ENCODE peak calls at places on chromosomes 3 and 15, in four cellular contexts. F, K, C and Z are unnamed samples.

GRCh38 chr15:63820210-63820609 is 13.5 kb downstream of the HERC1 start:
- DNase-seq in C (no peak), K (no peak), F (no peak), Z (no peak)

GRCh38 chr3:142976621-142977398 is 13.3 kb upstream of the PAQR9 start:
- DNase-seq in K (peak), C (no peak), F (peak), Z (no peak)

GRCh38 chr15:75153084-75153483 is 48.6 kb upstream of the C15orf39 start:
- DNase-seq in C (no peak), K (no peak), F (peak), Z (no peak)

GRCh38 chr3:187243933-187244564 is 46.8 kb downstream of the RTP1 start:
- DNase-seq in K (no peak), F (peak), C (no peak), Z (no peak)

GRCh38 chr15:92462771-92463170 is 69.1 kb downstream of the ST8SIA2 start:
- DNase-seq in F (no peak), C (no peak), K (no peak), Z (no peak)

GRCh38 chr15:61992518-61992917 is 67.7 kb downstream of the VPS13C start:
- DNase-seq in C (no peak), K (no peak), F (no peak), Z (no peak)

GRCh38 chr15:74790080-74790916 is 8.4 kb downstream of the CSK start:
- DNase-seq in F (peak), C (no peak), K (peak), Z (no peak)

GRCh38 chr3:160473978-160474377 is 24.4 kb upstream of the TRIM59 start:
- DNase-seq in C (no peak), F (peak), K (no peak), Z (no peak)

GRCh38 chr15:89121414-89121813 is 33.2 kb downstream of the ABHD2 start:
- DNase-seq in F (no peak), K (peak), C (no peak), Z (no peak)

GRCh38 chr15:91787198-91787597 is 66.3 kb upstream of the SLCO3A1 start:
- DNase-seq in F (no peak), K (no peak), C (no peak), Z (no peak)

GRCh38 chr3:141114816-141115458 is 63.8 kb downstream of the SPSB4 start:
- DNase-seq in C (no peak), F (no peak), K (no peak), Z (no peak)

GRCh38 chr3:139906441-139906840 is 28.5 kb upstream of the CLSTN2 start:
- DNase-seq in F (peak), C (no peak), K (no peak), Z (no peak)

GRCh38 chr15:78004919-78005634 is 72.4 kb downstream of the TBC1D2B start:
- DNase-seq in C (no peak), F (peak), K (peak), Z (no peak)

GRCh38 chr3:14142567-14143270 is 17.9 kb downstream of the TMEM43 start:
- DNase-seq in C (no peak), F (no peak), K (no peak), Z (no peak)

GRCh38 chr3:149717391-149718056 is 34.8 kb downstream of the COMMD2 start:
- DNase-seq in C (no peak), K (peak), F (peak), Z (peak)

GRCh38 chr3:71928215-71928614 is 143.3 kb upstream of the PROK2 start:
- DNase-seq in F (no peak), K (no peak), C (no peak), Z (no peak)

GRCh38 chr3:36993326-36994283 is at the start of gene MLH1:
- DNase-seq in K (peak), C (peak), F (peak), Z (peak)

GRCh38 chr15:58736244-58736643 is 13.3 kb downstream of the ADAM10 start:
- DNase-seq in F (no peak), K (no peak), C (no peak), Z (no peak)

GRCh38 chr3:17175187-17175839 is 290.6 kb downstream of the PLCL2 start:
- DNase-seq in K (no peak), C (no peak), F (peak), Z (no peak)

GRCh38 chr15:52735231-52736089 is 54.7 kb downstream of the ONECUT1 start:
- DNase-seq in K (peak), C (peak), F (peak), Z (peak)

GRCh38 chr3:70951937-70952492 is 631.5 kb downstream of the FOXP1 start:
- DNase-seq in K (no peak), C (no peak), F (no peak), Z (no peak)